ENCODE peak calls at places on chromosomes 4 and X, in five cellular contexts. B is MM.1S, D is K562, W is PC-3, O is neural progenitor cell. Z is an unnamed sample.

GRCh38 chr4:73864365-73864764 is 4.8 kb upstream of the CXCL1 start:
- DNase-seq in B (peak; percentile 51), D (no peak), W (peak; percentile 73), O (peak; percentile 36), Z (peak; percentile 3)

GRCh38 chrX:7614616-7615015 is 228.4 kb upstream of the VCX start:
- DNase-seq in B (peak; percentile 86), D (no peak), W (no peak), O (no peak), Z (no peak)

GRCh38 chr4:178963646-178964045 is 1521.4 kb upstream of the AGA start:
- DNase-seq in B (no peak), D (no peak), W (no peak), O (peak; percentile 2), Z (no peak)

GRCh38 chr4:165318982-165319381 is 8.5 kb upstream of the MSMO1 start:
- DNase-seq in B (no peak), D (no peak), W (no peak), O (no peak), Z (no peak)

GRCh38 chrX:102155806-102156179 is at the start of gene BEX5:
- DNase-seq in B (peak; percentile 79), D (peak; percentile 18), W (peak; percentile 28), O (peak; percentile 54), Z (no peak)

GRCh38 chr4:76905521-76905920 is 7.6 kb upstream of the SOWAHB start:
- DNase-seq in B (no peak), D (no peak), W (no peak), O (no peak), Z (no peak)

GRCh38 chrX:42804524-42804923 is 26.6 kb upstream of the PPP1R2C start:
- DNase-seq in B (no peak), D (no peak), W (no peak), O (peak; percentile 8), Z (no peak)

GRCh38 chrX:103488332-103488731 is 31.0 kb downstream of the RAB40A start:
- DNase-seq in B (no peak), D (peak; percentile 23), W (peak; percentile 45), O (peak; percentile 38), Z (peak; percentile 1)

GRCh38 chr4:161714928-161715327 is 448.9 kb downstream of the FSTL5 start:
- DNase-seq in B (no peak), D (no peak), W (no peak), O (no peak), Z (no peak)

GRCh38 chrX:134836497-134836968 is 154.3 kb upstream of the SMIM10 start:
- DNase-seq in B (no peak), D (peak; percentile 7), W (peak; percentile 33), O (no peak), Z (no peak)

GRCh38 chr4:2082118-2082517 is 23.0 kb downstream of the NAT8L start:
- DNase-seq in B (no peak), D (no peak), W (no peak), O (no peak), Z (no peak)

GRCh38 chrX:11532291-11533075 is 133.2 kb downstream of the ARHGAP6 start:
- DNase-seq in B (no peak), D (peak; percentile 58), W (peak; percentile 37), O (no peak), Z (no peak)

GRCh38 chrX:24498975-24499374 is 33.9 kb downstream of the PDK3 start:
- DNase-seq in B (peak; percentile 61), D (peak; percentile 10), W (peak; percentile 55), O (no peak), Z (peak; percentile 37)

GRCh38 chr4:122830392-122831095 is 3.9 kb downstream of the FGF2 start:
- DNase-seq in B (no peak), D (no peak), W (no peak), O (no peak), Z (no peak)

GRCh38 chr4:102196221-102196620 is 149.1 kb downstream of the SLC39A8 start:
- DNase-seq in B (no peak), D (no peak), W (peak; percentile 15), O (peak; percentile 12), Z (no peak)

GRCh38 chr4:82833696-82834313 is 35.2 kb upstream of the SCD5 start:
- DNase-seq in B (no peak), D (no peak), W (peak; percentile 68), O (no peak), Z (no peak)

GRCh38 chr4:128835498-128836222 is 26.2 kb downstream of the JADE1 start:
- DNase-seq in B (no peak), D (no peak), W (no peak), O (no peak), Z (no peak)

DNA sequence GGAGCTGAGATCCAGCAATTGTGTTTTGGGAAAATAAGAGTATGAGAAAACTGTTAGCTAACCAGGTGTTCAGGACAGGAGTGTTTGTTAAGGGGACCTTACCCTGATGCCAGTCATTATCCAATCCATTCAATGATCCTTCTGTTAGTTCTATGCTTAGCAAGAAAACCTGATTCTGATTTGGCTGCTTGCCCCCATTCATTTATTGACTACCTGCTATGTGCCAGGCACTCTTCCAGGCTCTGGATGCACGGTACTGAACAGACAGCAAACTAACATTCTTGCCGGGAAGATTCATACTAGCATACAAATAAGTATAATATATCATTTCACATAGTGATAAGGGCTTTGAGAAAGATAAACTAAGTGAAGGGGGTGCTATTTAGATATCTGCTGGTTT is 1.0 kb upstream of the MECP2 start:
- DNase-seq in B (no peak), D (no peak), W (no peak), O (no peak), Z (no peak)
- H2AFZ ChIP-seq in B (peak overlapping the region; percentile 93), D (peak overlapping the region; percentile 84), W (peak overlapping the region; percentile 96), O (no peak overlapping the region), Z (peak overlapping the region; percentile 78)

GRCh38 chr4:79964715-79965345 is 108.2 kb downstream of the ANTXR2 start:
- DNase-seq in B (no peak), D (no peak), W (no peak), O (peak; percentile 69), Z (no peak)
- H2AFZ ChIP-seq in B (no peak overlapping the region), D (no peak overlapping the region), W (no peak overlapping the region), O (peak overlapping the region; percentile 91), Z (no peak overlapping the region)

DNA sequence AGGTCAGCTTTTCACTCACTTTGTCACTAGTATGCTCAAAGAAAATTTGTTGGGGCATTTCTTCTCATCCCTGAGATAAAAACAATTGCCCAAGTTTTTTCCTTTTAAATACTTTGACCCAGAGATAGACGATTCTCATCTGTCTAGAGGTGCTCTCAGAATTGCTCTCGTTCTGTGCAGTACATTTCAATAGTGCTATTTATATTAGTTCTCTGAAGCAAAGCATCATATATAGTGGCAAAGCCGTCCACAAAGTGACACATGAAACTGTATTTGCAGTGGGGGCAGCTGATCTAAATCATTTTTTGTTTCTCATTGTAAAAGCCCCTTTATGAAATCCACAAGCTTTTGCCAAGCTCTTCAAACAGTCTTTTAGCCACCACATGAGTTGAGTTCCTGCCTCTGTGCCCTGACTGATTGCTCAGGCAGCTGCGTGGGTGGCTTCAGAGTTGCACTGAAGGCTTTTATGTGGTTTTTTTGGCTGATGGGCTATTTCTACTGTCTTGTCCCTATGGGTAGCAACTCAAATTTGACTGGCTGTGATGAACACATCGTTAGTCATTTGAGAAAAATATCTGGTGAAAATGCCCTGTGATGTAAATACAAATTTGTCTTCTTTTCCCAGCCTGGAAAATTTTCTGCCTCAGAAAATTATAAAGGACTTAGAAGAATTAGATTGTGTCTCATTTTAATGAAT is 119.1 kb upstream of the OTUD4 start:
- DNase-seq in B (peak; percentile 83), D (no peak), W (peak; percentile 93), O (no peak), Z (peak; percentile 80)
- H2AFZ ChIP-seq in B (no peak overlapping the region), D (no peak overlapping the region), W (peak overlapping the region; percentile 2), O (no peak overlapping the region), Z (peak overlapping the region; percentile 96)

GRCh38 chrX:149473966-149474365 is 31.1 kb downstream of the IDS start:
- DNase-seq in B (no peak), D (no peak), W (no peak), O (no peak), Z (no peak)

GRCh38 chrX:149472620-149473019 is 32.5 kb downstream of the IDS start:
- DNase-seq in B (no peak), D (no peak), W (peak; percentile 32), O (no peak), Z (no peak)

GRCh38 chrX:149469406-149469805 is 35.7 kb downstream of the IDS start:
- DNase-seq in B (no peak), D (no peak), W (no peak), O (no peak), Z (no peak)

GRCh38 chrX:149473092-149473491 is 32.0 kb downstream of the IDS start:
- DNase-seq in B (no peak), D (no peak), W (no peak), O (no peak), Z (no peak)

DNA sequence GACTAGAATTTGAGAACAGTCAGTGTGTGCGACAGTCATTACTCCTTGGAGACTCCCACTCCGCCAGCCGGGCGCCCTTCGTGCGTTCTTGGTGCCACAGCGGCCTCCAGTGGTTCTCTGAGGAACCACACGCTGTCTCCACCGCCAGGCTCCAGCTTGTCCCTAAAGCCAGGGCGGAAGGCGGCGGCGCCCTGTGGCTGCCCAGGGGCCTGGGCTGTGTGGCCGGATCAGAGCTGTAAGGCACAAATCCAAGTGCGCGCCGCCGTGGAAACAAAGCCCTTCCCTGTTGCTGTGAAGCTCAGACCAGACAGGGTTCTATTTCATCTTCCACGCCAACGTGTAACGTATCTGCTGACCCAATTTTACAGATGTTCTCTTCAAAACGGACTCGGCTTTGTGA is 34.1 kb downstream of the IDS start:
- DNase-seq in B (peak; percentile 62), D (peak; percentile 80), W (peak; percentile 85), O (peak; percentile 81), Z (peak; percentile 64)
- H2AFZ ChIP-seq in B (no peak overlapping the region), D (peak overlapping the region; percentile 83), W (peak overlapping the region; percentile 71), O (no peak overlapping the region), Z (peak overlapping the region; percentile 63)

DNA sequence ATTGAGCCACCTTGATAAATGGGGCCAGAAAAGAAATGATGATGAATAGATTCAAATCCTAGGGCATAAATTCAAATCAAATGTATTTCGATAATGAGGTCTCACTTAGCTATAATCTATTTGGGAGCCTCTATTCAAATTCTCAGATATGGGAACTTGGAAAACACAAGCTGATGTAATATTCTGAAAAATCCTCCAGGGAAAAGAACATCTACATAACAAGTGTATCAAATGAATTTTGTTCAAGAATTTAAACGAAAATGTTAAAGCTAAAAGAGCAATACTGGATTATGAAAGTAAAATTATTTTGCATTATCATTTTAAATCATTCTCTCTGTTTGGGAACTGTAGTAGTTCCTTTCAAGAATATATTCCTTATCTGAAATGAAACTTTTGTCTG is 38.9 kb upstream of the RAP1GDS1 start:
- DNase-seq in B (no peak), D (no peak), W (no peak), O (no peak), Z (no peak)
- H2AFZ ChIP-seq in B (no peak overlapping the region), D (no peak overlapping the region), W (no peak overlapping the region), O (no peak overlapping the region), Z (no peak overlapping the region)

GRCh38 chr4:4377191-4377590 is 9.7 kb upstream of the NSG1 start:
- DNase-seq in B (no peak), D (no peak), W (no peak), O (no peak), Z (no peak)
- H2AFZ ChIP-seq in B (no peak overlapping the region), D (no peak overlapping the region), W (no peak overlapping the region), O (no peak overlapping the region), Z (no peak overlapping the region)

DNA sequence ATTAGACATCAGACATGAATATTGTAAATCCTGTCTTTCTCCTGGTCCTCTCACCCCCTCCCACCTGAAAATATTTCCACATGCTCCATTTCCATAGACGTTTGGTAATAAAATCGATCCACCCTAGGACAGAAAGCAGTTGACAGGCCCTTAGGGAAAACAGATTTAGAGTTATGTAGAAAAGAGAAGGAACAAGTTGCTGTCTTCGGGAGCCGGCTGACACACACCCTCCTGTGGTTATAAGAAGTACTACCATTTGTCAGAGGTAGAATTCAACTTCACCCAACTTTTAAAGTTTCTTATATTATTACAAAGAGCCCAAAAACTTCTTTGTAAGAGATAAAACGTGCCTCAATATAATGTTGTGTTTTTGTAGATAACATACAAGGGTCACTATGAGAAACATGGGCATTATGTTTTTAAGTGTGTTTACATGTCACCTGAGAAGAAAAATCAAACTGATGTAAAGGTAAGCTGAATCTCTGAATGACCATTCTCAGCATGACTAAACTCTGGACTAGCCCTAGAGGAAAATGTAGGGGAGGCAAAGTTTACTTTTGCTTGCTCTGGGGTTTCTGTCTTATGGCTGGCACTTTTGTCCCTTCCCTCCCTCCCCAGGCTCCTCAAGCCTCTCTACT is 6.7 kb downstream of the MEPE start:
- DNase-seq in B (peak; percentile 29), D (peak; percentile 25), W (peak; percentile 45), O (peak; percentile 56), Z (peak; percentile 24)
- H2AFZ ChIP-seq in B (no peak overlapping the region), D (no peak overlapping the region), W (no peak overlapping the region), O (peak overlapping the region; percentile 75), Z (no peak overlapping the region)